ENCODE peak calls at places on chromosomes 7 and 10, in ten cellular contexts. Q is HCT116; X is GM12878; S is spleen; N is CD4-positive, alpha-beta memory T cell; E is upper lobe of right lung; V is cardiac muscle cell; C is testis; D is CD8-positive, alpha-beta T cell; Y is SJSA1. R is an unnamed sample.

GRCh38 chr7:95871078-95871848 is 98.9 kb downstream of the DYNC1I1 start:
- DNase-seq in X (no peak), N (no peak), E (no peak), D (no peak), Y (peak; percentile 47), C (peak; percentile 59), S (no peak), V (peak; percentile 65), Q (peak; percentile 29), R (peak; percentile 53)

GRCh38 chr10:86520871-86521619 is 547 bp downstream of the WAPL start:
- DNase-seq in V (peak; percentile 55), Q (peak; percentile 12), S (peak; percentile 90), C (peak; percentile 74), N (peak; percentile 50), Y (peak; percentile 60), D (no peak), X (no peak), E (peak; percentile 83), R (peak; percentile 55)

GRCh38 chr7:2757904-2758672 is 70.1 kb downstream of the AMZ1 start:
- DNase-seq in E (peak; percentile 72), N (peak; percentile 75), S (no peak), Y (peak; percentile 98), C (peak; percentile 47), D (no peak), V (peak; percentile 96), Q (peak; percentile 88), X (peak; percentile 78), R (no peak)

GRCh38 chr10:22622242-22622806 is 92.1 kb downstream of the PIP4K2A start:
- DNase-seq in X (no peak), Y (no peak), S (no peak), C (no peak), Q (no peak), E (no peak), V (no peak), D (no peak), N (no peak), R (no peak)

GRCh38 chr10:52883996-52884871 is 111.7 kb upstream of the MBL2 start:
- DNase-seq in S (no peak), N (no peak), C (peak; percentile 56), Q (peak; percentile 23), E (no peak), Y (peak; percentile 45), D (no peak), V (peak; percentile 82), X (peak; percentile 25), R (peak; percentile 23)

GRCh38 chr7:55469271-55469681 is 103.0 kb downstream of the VOPP1 start:
- DNase-seq in Y (no peak), V (no peak), N (peak; percentile 60), C (no peak), S (no peak), Q (no peak), X (no peak), E (no peak), D (no peak), R (no peak)

GRCh38 chr7:90777075-90777864 is 181.1 kb downstream of the CDK14 start:
- DNase-seq in D (no peak), N (no peak), S (no peak), Q (no peak), C (peak; percentile 25), E (no peak), X (peak; percentile 51), V (no peak), Y (no peak), R (peak; percentile 24)

GRCh38 chr10:103246328-103246727 is 641 bp downstream of the RPEL1 start:
- DNase-seq in E (no peak), Y (no peak), X (no peak), Q (no peak), S (no peak), D (no peak), N (no peak), V (no peak), C (no peak), R (no peak)

GRCh38 chr10:95755511-95756004 is 405 bp upstream of the ENTPD1 start:
- DNase-seq in S (peak; percentile 84), Y (no peak), D (no peak), N (no peak), V (peak; percentile 59), Q (no peak), E (no peak), X (peak; percentile 90), C (no peak), R (no peak)

GRCh38 chr10:54469587-54470323 is 331.3 kb downstream of the PCDH15 start:
- DNase-seq in C (no peak), Y (no peak), X (no peak), E (peak; percentile 22), N (no peak), V (no peak), Q (no peak), S (peak; percentile 37), D (no peak), R (no peak)

GRCh38 chr7:14691597-14692203 is 210.9 kb downstream of the DGKB start:
- DNase-seq in D (peak; percentile 1), C (peak; percentile 87), N (no peak), X (no peak), Y (peak; percentile 17), V (peak; percentile 49), S (no peak), E (no peak), Q (peak; percentile 32), R (peak; percentile 25)

GRCh38 chr10:94047302-94047701 is 53.6 kb downstream of the PLCE1 start:
- DNase-seq in N (no peak), C (no peak), V (no peak), Y (no peak), Q (no peak), D (no peak), E (no peak), S (no peak), X (no peak), R (no peak)

GRCh38 chr7:140062118-140062527 is 628 bp downstream of the PARP12 start:
- DNase-seq in S (peak; percentile 88), V (peak; percentile 9), N (peak; percentile 78), E (peak; percentile 78), X (no peak), Q (no peak), Y (peak; percentile 32), D (peak; percentile 29), C (peak; percentile 37), R (no peak)

GRCh38 chr7:8160810-8161209 is 101.2 kb downstream of the ICA1 start:
- DNase-seq in V (no peak), S (no peak), Y (no peak), C (no peak), N (no peak), X (no peak), Q (no peak), D (no peak), E (no peak), R (no peak)
- H3K36me3 ChIP-seq in V (no peaks in the 10 kb centered on the region), S (no peaks in the 10 kb centered on the region), Y (no peaks in the 10 kb centered on the region), C (no peaks in the 10 kb centered on the region), N (no peaks in the 10 kb centered on the region), X (no peaks in the 10 kb centered on the region), Q (no peaks in the 10 kb centered on the region), D (no peaks in the 10 kb centered on the region), E (no peaks in the 10 kb centered on the region), R (no peaks in the 10 kb centered on the region)

DNA sequence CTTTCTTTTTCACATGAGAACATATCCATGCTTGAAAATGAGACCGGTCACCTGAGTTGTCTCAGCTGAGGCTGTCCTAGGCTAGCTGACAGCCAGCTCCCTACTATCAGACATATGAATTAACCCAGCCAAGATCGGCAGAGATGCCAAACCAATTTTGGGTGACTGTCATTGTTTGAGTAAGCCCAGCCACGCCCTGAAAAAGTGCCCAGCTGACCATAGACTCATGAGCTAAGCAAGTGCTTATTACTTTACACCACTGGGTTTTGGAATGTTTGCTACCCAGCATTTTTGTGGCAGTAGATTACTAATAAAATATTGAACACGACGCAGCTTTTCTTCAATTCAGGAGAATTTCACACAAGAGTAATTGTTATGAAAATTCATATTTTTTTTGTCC is 265.2 kb upstream of the LYZL1 start:
- DNase-seq in C (no peak), V (no peak), D (no peak), S (no peak), N (no peak), X (no peak), E (no peak), Y (no peak), Q (no peak), R (no peak)
- H3K36me3 ChIP-seq in C (no peaks in the 10 kb centered on the region), V (no peaks in the 10 kb centered on the region), D (no peaks in the 10 kb centered on the region), S (no peaks in the 10 kb centered on the region), N (no peaks in the 10 kb centered on the region), X (no peaks in the 10 kb centered on the region), E (no peaks in the 10 kb centered on the region), Y (no peaks in the 10 kb centered on the region), Q (no peaks in the 10 kb centered on the region), R (no peaks in the 10 kb centered on the region)

GRCh38 chr10:361203-362135 is 226.2 kb downstream of the ZMYND11 start:
- DNase-seq in C (no peak), Y (no peak), E (no peak), Q (no peak), D (no peak), S (peak; percentile 43), X (no peak), N (no peak), V (peak; percentile 2), R (no peak)

GRCh38 chr10:366186-366585 is 230.9 kb downstream of the ZMYND11 start:
- DNase-seq in Q (no peak), Y (no peak), C (no peak), S (peak; percentile 63), N (no peak), E (no peak), V (no peak), D (no peak), X (no peak), R (no peak)

GRCh38 chr10:364267-364775 is 229.1 kb downstream of the ZMYND11 start:
- DNase-seq in N (no peak), E (no peak), S (peak; percentile 66), X (no peak), D (no peak), C (no peak), Y (no peak), V (no peak), Q (no peak), R (no peak)

GRCh38 chr10:360653-361052 is 225.4 kb downstream of the ZMYND11 start:
- DNase-seq in C (no peak), D (no peak), V (no peak), N (no peak), X (no peak), S (peak; percentile 38), Y (no peak), E (no peak), Q (no peak), R (no peak)

GRCh38 chr10:363152-363551 is 227.9 kb downstream of the ZMYND11 start:
- DNase-seq in V (no peak), Y (no peak), Q (no peak), D (no peak), E (no peak), S (peak; percentile 58), X (no peak), N (no peak), C (no peak), R (no peak)
- H3K36me3 ChIP-seq in V (peaks cover 3% of the 10 kb centered on the region), Y (peaks cover 85% of the 10 kb centered on the region), Q (peaks cover 4% of the 10 kb centered on the region), D (no peaks in the 10 kb centered on the region), E (peaks cover 64% of the 10 kb centered on the region), S (peaks cover under 1% of the 10 kb centered on the region), X (no peaks in the 10 kb centered on the region), N (no peaks in the 10 kb centered on the region), C (no peaks in the 10 kb centered on the region), R (no peaks in the 10 kb centered on the region)

DNA sequence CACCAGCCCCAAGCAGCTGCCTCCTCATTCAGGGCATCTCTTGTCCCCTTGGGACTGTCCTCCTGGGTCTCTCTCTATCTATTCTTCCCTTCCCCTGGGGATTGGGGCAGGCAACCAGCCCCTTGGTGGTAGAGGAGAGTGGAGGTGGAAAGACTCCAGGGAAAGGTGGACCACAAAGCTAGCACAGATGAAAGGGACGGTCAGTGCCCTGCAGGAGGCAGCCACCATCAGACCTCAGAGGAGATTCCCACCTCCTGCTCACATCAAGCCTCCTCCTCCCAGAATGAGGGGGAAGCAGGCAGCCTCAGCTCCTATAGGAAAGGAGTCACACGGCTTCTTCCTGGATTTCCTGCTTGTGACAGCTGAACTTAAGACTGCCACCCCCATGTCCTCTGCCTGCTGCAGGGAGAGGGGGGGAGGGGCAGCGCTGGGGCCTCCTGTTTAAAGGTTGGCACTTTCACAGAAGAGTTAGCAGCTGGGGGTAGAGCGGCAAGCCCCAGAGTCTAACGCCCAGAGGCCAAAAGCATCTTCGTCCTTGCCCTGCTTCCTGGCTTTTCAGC is 44.4 kb upstream of the LRRC4 start:
- DNase-seq in V (no peak), Y (no peak), D (no peak), N (no peak), X (no peak), C (no peak), S (no peak), Q (no peak), E (no peak), R (no peak)
- H3K36me3 ChIP-seq in V (no peaks in the 10 kb centered on the region), Y (peaks cover 19% of the 10 kb centered on the region), D (peaks cover 5% of the 10 kb centered on the region), N (peaks cover 32% of the 10 kb centered on the region), X (peaks cover 26% of the 10 kb centered on the region), C (no peaks in the 10 kb centered on the region), S (peaks cover 27% of the 10 kb centered on the region), Q (no peaks in the 10 kb centered on the region), E (peaks cover 30% of the 10 kb centered on the region), R (no peaks in the 10 kb centered on the region)